ENCODE peak calls at places on chromosomes 3 and 15, in nine cellular contexts. One of them, this sample, is unnamed.

GRCh38 chr3:172647823-172648222 is 63.0 kb downstream of the NCEH1 start:
- DNase-seq in fibroblast of mammary gland: no peak
- DNase-seq in fibroblast of pulmonary artery: no peak
- DNase-seq in HepG2: no peak
- DNase-seq in lower lobe of right lung: no peak
- DNase-seq in HCT116: peak
- DNase-seq in foreskin fibroblast: no peak
- DNase-seq in fibroblast of villous mesenchyme: no peak
- DNase-seq in choroid plexus epithelial cell: no peak
- DNase-seq in this sample: no peak

GRCh38 chr3:18071833-18072232 is 329.4 kb upstream of the TBC1D5 start:
- DNase-seq in fibroblast of mammary gland: no peak
- DNase-seq in fibroblast of pulmonary artery: no peak
- DNase-seq in HepG2: no peak
- DNase-seq in lower lobe of right lung: no peak
- DNase-seq in HCT116: no peak
- DNase-seq in foreskin fibroblast: no peak
- DNase-seq in fibroblast of villous mesenchyme: no peak
- DNase-seq in choroid plexus epithelial cell: no peak
- DNase-seq in this sample: peak

GRCh38 chr15:101679861-101680260 is 27.7 kb upstream of the TM2D3 start:
- DNase-seq in fibroblast of mammary gland: no peak
- DNase-seq in fibroblast of pulmonary artery: no peak
- DNase-seq in HepG2: no peak
- DNase-seq in lower lobe of right lung: no peak
- DNase-seq in HCT116: no peak
- DNase-seq in foreskin fibroblast: no peak
- DNase-seq in fibroblast of villous mesenchyme: no peak
- DNase-seq in choroid plexus epithelial cell: no peak
- DNase-seq in this sample: no peak

GRCh38 chr3:157130881-157131251 is 29.1 kb downstream of the CCNL1 start:
- DNase-seq in fibroblast of mammary gland: no peak
- DNase-seq in fibroblast of pulmonary artery: no peak
- DNase-seq in HepG2: no peak
- DNase-seq in lower lobe of right lung: peak
- DNase-seq in HCT116: no peak
- DNase-seq in foreskin fibroblast: no peak
- DNase-seq in fibroblast of villous mesenchyme: no peak
- DNase-seq in choroid plexus epithelial cell: no peak
- DNase-seq in this sample: no peak

GRCh38 chr15:42335074-42335473 is 24.2 kb upstream of the CAPN3 start:
- DNase-seq in fibroblast of mammary gland: no peak
- DNase-seq in fibroblast of pulmonary artery: no peak
- DNase-seq in HepG2: no peak
- DNase-seq in lower lobe of right lung: no peak
- DNase-seq in HCT116: no peak
- DNase-seq in foreskin fibroblast: no peak
- DNase-seq in fibroblast of villous mesenchyme: no peak
- DNase-seq in choroid plexus epithelial cell: no peak
- DNase-seq in this sample: no peak

GRCh38 chr15:85587707-85588441 is 206.9 kb downstream of the KLHL25 start:
- DNase-seq in fibroblast of mammary gland: peak
- DNase-seq in fibroblast of pulmonary artery: peak
- DNase-seq in HepG2: no peak
- DNase-seq in lower lobe of right lung: no peak
- DNase-seq in HCT116: peak
- DNase-seq in foreskin fibroblast: peak
- DNase-seq in fibroblast of villous mesenchyme: peak
- DNase-seq in choroid plexus epithelial cell: peak
- DNase-seq in this sample: peak

GRCh38 chr3:154779571-154779970 is 300.5 kb upstream of the MME start:
- DNase-seq in fibroblast of mammary gland: peak
- DNase-seq in fibroblast of pulmonary artery: peak
- DNase-seq in HepG2: no peak
- DNase-seq in lower lobe of right lung: no peak
- DNase-seq in HCT116: no peak
- DNase-seq in foreskin fibroblast: peak
- DNase-seq in fibroblast of villous mesenchyme: peak
- DNase-seq in choroid plexus epithelial cell: peak
- DNase-seq in this sample: peak

GRCh38 chr3:35789039-35789438 is 149.7 kb downstream of the ARPP21 start:
- DNase-seq in fibroblast of mammary gland: no peak
- DNase-seq in fibroblast of pulmonary artery: no peak
- DNase-seq in HepG2: no peak
- DNase-seq in lower lobe of right lung: no peak
- DNase-seq in HCT116: no peak
- DNase-seq in foreskin fibroblast: no peak
- DNase-seq in fibroblast of villous mesenchyme: no peak
- DNase-seq in choroid plexus epithelial cell: no peak
- DNase-seq in this sample: no peak

GRCh38 chr15:81987628-81988027 is 58.2 kb downstream of the MEX3B start:
- DNase-seq in fibroblast of mammary gland: no peak
- DNase-seq in fibroblast of pulmonary artery: no peak
- DNase-seq in HepG2: no peak
- DNase-seq in lower lobe of right lung: no peak
- DNase-seq in HCT116: no peak
- DNase-seq in foreskin fibroblast: no peak
- DNase-seq in fibroblast of villous mesenchyme: no peak
- DNase-seq in choroid plexus epithelial cell: no peak
- DNase-seq in this sample: no peak

GRCh38 chr15:61892140-61892539 is 168.1 kb downstream of the VPS13C start:
- DNase-seq in fibroblast of mammary gland: no peak
- DNase-seq in fibroblast of pulmonary artery: no peak
- DNase-seq in HepG2: no peak
- DNase-seq in lower lobe of right lung: no peak
- DNase-seq in HCT116: no peak
- DNase-seq in foreskin fibroblast: no peak
- DNase-seq in fibroblast of villous mesenchyme: no peak
- DNase-seq in choroid plexus epithelial cell: no peak
- DNase-seq in this sample: no peak

GRCh38 chr3:155744091-155744625 is 713 bp downstream of the PLCH1 start:
- DNase-seq in fibroblast of mammary gland: no peak
- DNase-seq in fibroblast of pulmonary artery: peak
- DNase-seq in HepG2: peak
- DNase-seq in lower lobe of right lung: peak
- DNase-seq in HCT116: peak
- DNase-seq in foreskin fibroblast: no peak
- DNase-seq in fibroblast of villous mesenchyme: no peak
- DNase-seq in choroid plexus epithelial cell: no peak
- DNase-seq in this sample: peak

GRCh38 chr3:128430731-128431130 is 36.0 kb downstream of the DNAJB8 start:
- DNase-seq in fibroblast of mammary gland: no peak
- DNase-seq in fibroblast of pulmonary artery: no peak
- DNase-seq in HepG2: no peak
- DNase-seq in lower lobe of right lung: no peak
- DNase-seq in HCT116: no peak
- DNase-seq in foreskin fibroblast: no peak
- DNase-seq in fibroblast of villous mesenchyme: no peak
- DNase-seq in choroid plexus epithelial cell: no peak
- DNase-seq in this sample: no peak

GRCh38 chr15:22257047-22257667 is 176.8 kb downstream of the OR4M2 start:
- DNase-seq in fibroblast of mammary gland: peak
- DNase-seq in fibroblast of pulmonary artery: no peak
- DNase-seq in HepG2: no peak
- DNase-seq in lower lobe of right lung: no peak
- DNase-seq in HCT116: no peak
- DNase-seq in foreskin fibroblast: no peak
- DNase-seq in fibroblast of villous mesenchyme: peak
- DNase-seq in choroid plexus epithelial cell: no peak
- DNase-seq in this sample: no peak

GRCh38 chr15:83565133-83565532 is 88.8 kb upstream of the ADAMTSL3 start:
- DNase-seq in fibroblast of mammary gland: no peak
- DNase-seq in fibroblast of pulmonary artery: no peak
- DNase-seq in HepG2: no peak
- DNase-seq in lower lobe of right lung: no peak
- DNase-seq in HCT116: no peak
- DNase-seq in foreskin fibroblast: no peak
- DNase-seq in fibroblast of villous mesenchyme: no peak
- DNase-seq in choroid plexus epithelial cell: no peak
- DNase-seq in this sample: no peak

GRCh38 chr3:48623851-48624547 is 2.4 kb upstream of the TMEM89 start:
- DNase-seq in fibroblast of mammary gland: no peak
- DNase-seq in fibroblast of pulmonary artery: no peak
- DNase-seq in HepG2: peak
- DNase-seq in lower lobe of right lung: no peak
- DNase-seq in HCT116: no peak
- DNase-seq in foreskin fibroblast: no peak
- DNase-seq in fibroblast of villous mesenchyme: no peak
- DNase-seq in choroid plexus epithelial cell: no peak
- DNase-seq in this sample: no peak

GRCh38 chr15:100242989-100243388 is 98.8 kb downstream of the ADAMTS17 start:
- DNase-seq in fibroblast of mammary gland: no peak
- DNase-seq in fibroblast of pulmonary artery: no peak
- DNase-seq in HepG2: no peak
- DNase-seq in lower lobe of right lung: no peak
- DNase-seq in HCT116: no peak
- DNase-seq in foreskin fibroblast: no peak
- DNase-seq in fibroblast of villous mesenchyme: no peak
- DNase-seq in choroid plexus epithelial cell: no peak
- DNase-seq in this sample: no peak

GRCh38 chr3:64494530-64494929 is 193.3 kb downstream of the ADAMTS9 start:
- DNase-seq in fibroblast of mammary gland: no peak
- DNase-seq in fibroblast of pulmonary artery: no peak
- DNase-seq in HepG2: no peak
- DNase-seq in lower lobe of right lung: no peak
- DNase-seq in HCT116: no peak
- DNase-seq in foreskin fibroblast: no peak
- DNase-seq in fibroblast of villous mesenchyme: peak
- DNase-seq in choroid plexus epithelial cell: no peak
- DNase-seq in this sample: no peak

GRCh38 chr3:132983143-132983770 is 54.9 kb upstream of the TMEM108 start:
- DNase-seq in fibroblast of mammary gland: no peak
- DNase-seq in fibroblast of pulmonary artery: no peak
- DNase-seq in HepG2: no peak
- DNase-seq in lower lobe of right lung: no peak
- DNase-seq in HCT116: no peak
- DNase-seq in foreskin fibroblast: no peak
- DNase-seq in fibroblast of villous mesenchyme: no peak
- DNase-seq in choroid plexus epithelial cell: no peak
- DNase-seq in this sample: no peak

GRCh38 chr15:51969728-51970127 is 1.9 kb downstream of the LEO1 start:
- DNase-seq in fibroblast of mammary gland: no peak
- DNase-seq in fibroblast of pulmonary artery: no peak
- DNase-seq in HepG2: no peak
- DNase-seq in lower lobe of right lung: no peak
- DNase-seq in HCT116: no peak
- DNase-seq in foreskin fibroblast: no peak
- DNase-seq in fibroblast of villous mesenchyme: peak
- DNase-seq in choroid plexus epithelial cell: no peak
- DNase-seq in this sample: no peak

DNA sequence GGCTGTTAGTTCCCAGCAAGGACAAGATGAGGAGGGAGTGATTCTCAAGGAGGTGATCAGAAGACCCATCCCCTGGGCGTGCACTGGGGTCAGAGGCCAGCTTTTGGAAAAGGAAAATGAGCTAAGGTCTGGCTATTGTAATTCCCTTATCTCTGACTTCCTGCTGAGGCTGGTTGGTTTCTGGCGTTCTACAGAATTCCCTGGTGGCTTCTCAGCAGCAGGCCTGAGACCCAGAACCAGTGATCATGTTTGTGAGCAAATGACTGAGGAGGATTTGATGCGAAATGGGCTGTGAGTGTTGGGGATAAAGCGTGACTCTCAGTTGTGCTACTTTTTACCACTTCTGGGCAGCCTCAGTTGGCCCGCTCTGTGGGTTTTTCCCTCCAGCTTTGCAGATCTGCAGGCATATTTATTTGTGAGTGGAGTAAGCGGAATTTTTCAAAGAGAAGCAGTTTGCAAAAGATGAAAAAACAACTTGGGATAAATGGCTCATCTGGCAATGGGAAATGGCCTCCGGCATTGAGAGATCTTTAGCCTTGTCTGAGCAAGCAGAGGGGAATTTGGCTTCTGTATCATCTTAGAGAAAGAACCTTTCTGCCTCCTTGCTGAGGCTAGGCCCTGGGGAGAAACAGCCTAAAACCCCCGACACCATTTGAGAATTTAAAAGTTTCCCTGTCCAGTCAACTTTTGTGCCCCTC is 102.7 kb downstream of the SLCO3A1 start:
- DNase-seq in fibroblast of mammary gland: peak
- DNase-seq in fibroblast of pulmonary artery: peak
- DNase-seq in HepG2: no peak
- DNase-seq in lower lobe of right lung: no peak
- DNase-seq in HCT116: no peak
- DNase-seq in foreskin fibroblast: no peak
- DNase-seq in fibroblast of villous mesenchyme: peak
- DNase-seq in choroid plexus epithelial cell: peak
- DNase-seq in this sample: no peak
- TF ChIP-seq CTCF in fibroblast of mammary gland: no peak
- TF ChIP-seq CTCF in fibroblast of pulmonary artery: no peak
- TF ChIP-seq CTCF in HepG2: no peak
- TF ChIP-seq CTCF in lower lobe of right lung: no peak
- TF ChIP-seq CTCF in HCT116: no peak
- TF ChIP-seq CTCF in foreskin fibroblast: no peak
- TF ChIP-seq CTCF in fibroblast of villous mesenchyme: no peak
- TF ChIP-seq CTCF in choroid plexus epithelial cell: no peak
- TF ChIP-seq CTCF in this sample: no peak

GRCh38 chr15:56459096-56459495 is 5.8 kb downstream of the MNS1 start:
- DNase-seq in fibroblast of mammary gland: no peak
- DNase-seq in fibroblast of pulmonary artery: no peak
- DNase-seq in HepG2: no peak
- DNase-seq in lower lobe of right lung: no peak
- DNase-seq in HCT116: no peak
- DNase-seq in foreskin fibroblast: no peak
- DNase-seq in fibroblast of villous mesenchyme: no peak
- DNase-seq in choroid plexus epithelial cell: no peak
- DNase-seq in this sample: no peak
- H3K4me3 ChIP-seq in fibroblast of mammary gland: no peak
- H3K4me3 ChIP-seq in fibroblast of pulmonary artery: no peak
- H3K4me3 ChIP-seq in HepG2: no peak
- H3K4me3 ChIP-seq in lower lobe of right lung: no peak
- H3K4me3 ChIP-seq in HCT116: no peak
- H3K4me3 ChIP-seq in foreskin fibroblast: no peak
- H3K4me3 ChIP-seq in fibroblast of villous mesenchyme: no peak
- H3K4me3 ChIP-seq in choroid plexus epithelial cell: no peak
- H3K4me3 ChIP-seq in this sample: no peak

DNA sequence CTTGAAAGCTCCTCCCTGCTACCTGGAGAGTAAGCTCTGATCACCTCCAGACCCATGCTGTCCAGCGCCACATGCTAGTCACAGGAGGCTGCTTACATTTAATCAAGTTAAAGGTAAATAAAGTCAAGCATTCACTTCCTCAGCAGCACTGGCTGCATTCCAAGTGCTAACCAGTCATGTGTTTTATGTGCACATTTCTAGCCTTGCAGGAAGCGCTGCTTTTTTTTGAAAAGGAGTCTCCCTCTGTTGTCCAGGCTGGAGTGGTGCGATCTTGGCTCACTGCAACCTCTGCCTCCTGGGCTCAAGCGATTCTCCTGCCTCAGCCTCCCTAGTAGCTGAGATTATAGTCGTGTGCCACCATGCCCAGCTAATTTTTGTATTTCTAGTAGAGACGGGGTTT is 279.2 kb downstream of the GABRG3 start:
- DNase-seq in fibroblast of mammary gland: no peak
- DNase-seq in fibroblast of pulmonary artery: no peak
- DNase-seq in HepG2: no peak
- DNase-seq in lower lobe of right lung: no peak
- DNase-seq in HCT116: no peak
- DNase-seq in foreskin fibroblast: no peak
- DNase-seq in fibroblast of villous mesenchyme: no peak
- DNase-seq in choroid plexus epithelial cell: no peak
- DNase-seq in this sample: no peak
- TF ChIP-seq CTCF in fibroblast of mammary gland: no peak
- TF ChIP-seq CTCF in fibroblast of pulmonary artery: no peak
- TF ChIP-seq CTCF in HepG2: no peak
- TF ChIP-seq CTCF in lower lobe of right lung: peak
- TF ChIP-seq CTCF in HCT116: no peak
- TF ChIP-seq CTCF in foreskin fibroblast: no peak
- TF ChIP-seq CTCF in fibroblast of villous mesenchyme: no peak
- TF ChIP-seq CTCF in choroid plexus epithelial cell: no peak
- TF ChIP-seq CTCF in this sample: no peak

GRCh38 chr15:67149859-67150824 is 84.7 kb downstream of the SMAD3 start:
- DNase-seq in fibroblast of mammary gland: peak
- DNase-seq in fibroblast of pulmonary artery: peak
- DNase-seq in HepG2: peak
- DNase-seq in lower lobe of right lung: no peak
- DNase-seq in HCT116: peak
- DNase-seq in foreskin fibroblast: peak
- DNase-seq in fibroblast of villous mesenchyme: peak
- DNase-seq in choroid plexus epithelial cell: peak
- DNase-seq in this sample: peak
- H3K4me3 ChIP-seq in fibroblast of mammary gland: peak
- H3K4me3 ChIP-seq in fibroblast of pulmonary artery: peak
- H3K4me3 ChIP-seq in HepG2: peak
- H3K4me3 ChIP-seq in lower lobe of right lung: no peak
- H3K4me3 ChIP-seq in HCT116: peak
- H3K4me3 ChIP-seq in foreskin fibroblast: no peak
- H3K4me3 ChIP-seq in fibroblast of villous mesenchyme: peak
- H3K4me3 ChIP-seq in choroid plexus epithelial cell: no peak
- H3K4me3 ChIP-seq in this sample: no peak